ENCODE peak calls at places on chromosome 20, in nine cellular contexts. D is sigmoid colon; U is body of pancreas; I is CD8-positive, alpha-beta T cell; E is pancreas; M is adrenal gland; B is astrocyte; T is endothelial cell of umbilical vein; O is HCT116. Q is an unnamed sample. For H3K4me1 and H3K36me3, the result is how much of the 10 kb centered on the place peaks cover.

GRCh38 chr20:19964289-19965263 is 52.6 kb upstream of the NAA20 start:
- DNase-seq in M (peak), B (peak), D (peak), O (no peak), I (no peak), E (peak), U (peak), T (peak), Q (peak)

GRCh38 chr20:44642203-44643153 is 9.0 kb downstream of the ADA start:
- DNase-seq in U (peak), D (peak), E (peak), M (peak), T (peak), B (peak), O (no peak), I (peak), Q (peak)

GRCh38 chr20:4601630-4602296 is 119.9 kb upstream of the PRND start:
- DNase-seq in O (peak), E (peak), U (peak), D (peak), T (peak), I (no peak), M (no peak), B (peak), Q (no peak)

GRCh38 chr20:60054716-60055371 is 96.6 kb downstream of the CDH26 start:
- DNase-seq in U (no peak), T (no peak), E (no peak), D (peak), O (no peak), B (no peak), I (no peak), M (no peak), Q (no peak)

GRCh38 chr20:40941023-40941655 is 87.5 kb upstream of the TOP1 start:
- DNase-seq in U (no peak), B (no peak), O (no peak), T (no peak), D (no peak), E (no peak), M (no peak), I (no peak), Q (no peak)

GRCh38 chr20:58721951-58722371 is 29.4 kb downstream of the NPEPL1 start:
- DNase-seq in B (no peak), I (no peak), D (peak), M (peak), E (no peak), T (no peak), U (peak), O (no peak), Q (peak)

GRCh38 chr20:667351-668034 is 8.1 kb downstream of the SCRT2 start:
- DNase-seq in B (no peak), U (peak), T (peak), D (no peak), E (no peak), O (no peak), M (peak), I (peak), Q (no peak)

GRCh38 chr20:58447733-58448391 is 58.8 kb downstream of the VAPB start:
- DNase-seq in M (peak), O (peak), I (peak), B (peak), D (no peak), U (peak), E (peak), T (peak), Q (peak)

GRCh38 chr20:49415664-49416044 is 66.8 kb downstream of the KCNB1 start:
- DNase-seq in T (no peak), I (no peak), U (no peak), B (no peak), M (no peak), O (no peak), D (no peak), E (no peak), Q (no peak)

GRCh38 chr20:7980332-7981046 is 39.1 kb downstream of the TMX4 start:
- DNase-seq in O (peak), B (peak), I (no peak), D (no peak), M (no peak), E (no peak), U (no peak), T (peak), Q (peak)

GRCh38 chr20:11451793-11452291 is 465.9 kb upstream of the BTBD3 start:
- DNase-seq in M (no peak), O (peak), I (no peak), T (no peak), B (peak), E (no peak), U (no peak), D (peak), Q (no peak)

GRCh38 chr20:4998160-4998651 is 3.1 kb downstream of the SLC23A2 start:
- DNase-seq in U (no peak), B (no peak), T (no peak), M (no peak), I (no peak), E (no peak), D (no peak), O (no peak), Q (peak)

GRCh38 chr20:44911264-44911921 is 1.5 kb downstream of the PABPC1L start:
- DNase-seq in I (peak), E (peak), B (no peak), D (no peak), T (peak), M (peak), U (peak), O (peak), Q (peak)

GRCh38 chr20:50392138-50392866 is 117.9 kb upstream of the PTPN1 start:
- DNase-seq in I (no peak), B (no peak), T (no peak), D (no peak), E (no peak), M (no peak), U (no peak), O (no peak), Q (no peak)

GRCh38 chr20:11766961-11767360 is 150.7 kb upstream of the BTBD3 start:
- DNase-seq in E (no peak), T (no peak), I (no peak), U (no peak), M (no peak), D (no peak), B (peak), O (no peak), Q (no peak)

GRCh38 chr20:33963756-33964155 is 30.0 kb upstream of the RALY start:
- DNase-seq in U (no peak), E (no peak), O (no peak), I (no peak), M (no peak), B (no peak), T (no peak), D (no peak), Q (no peak)

GRCh38 chr20:59458645-59459044 is 145.7 kb upstream of the PHACTR3 start:
- DNase-seq in E (no peak), O (no peak), T (no peak), M (no peak), U (no peak), B (no peak), D (no peak), I (no peak), Q (no peak)

GRCh38 chr20:5833309-5833941 is 83.2 kb downstream of the SHLD1 start:
- DNase-seq in D (no peak), M (no peak), U (no peak), B (no peak), I (no peak), T (no peak), O (no peak), E (no peak), Q (no peak)

GRCh38 chr20:43914286-43914685 is 366 bp upstream of the TOX2 start:
- DNase-seq in B (no peak), O (no peak), T (no peak), M (no peak), I (no peak), U (no peak), D (no peak), E (no peak), Q (no peak)

GRCh38 chr20:61535956-61536355 is 283.9 kb downstream of the CDH4 start:
- DNase-seq in D (no peak), B (no peak), E (no peak), O (no peak), U (no peak), I (no peak), T (no peak), M (no peak), Q (no peak)

GRCh38 chr20:58714923-58715708 is 22.5 kb downstream of the NPEPL1 start:
- DNase-seq in U (peak), O (no peak), D (peak), I (no peak), B (no peak), M (peak), E (no peak), T (no peak), Q (no peak)

GRCh38 chr20:723756-724155 is 44.5 kb downstream of the SLC52A3 start:
- DNase-seq in U (peak), T (no peak), O (no peak), E (no peak), D (no peak), M (no peak), I (no peak), B (no peak), Q (peak)

GRCh38 chr20:48897298-48898044 is 24.0 kb upstream of the ARFGEF2 start:
- DNase-seq in U (no peak), E (no peak), O (peak), M (no peak), I (no peak), T (peak), B (peak), D (no peak), Q (no peak)

GRCh38 chr20:46268131-46268611 is 40.1 kb downstream of the CDH22 start:
- DNase-seq in B (no peak), M (no peak), D (no peak), O (no peak), E (no peak), I (no peak), T (no peak), U (no peak), Q (no peak)

GRCh38 chr20:13819885-13820645 is 35.2 kb downstream of the NDUFAF5 start:
- DNase-seq in D (peak), O (peak), M (peak), U (peak), B (peak), T (peak), E (peak), I (no peak), Q (no peak)

GRCh38 chr20:56217820-56218219 is 30.7 kb upstream of the MC3R start:
- DNase-seq in I (no peak), U (no peak), D (no peak), B (no peak), T (no peak), O (no peak), M (no peak), E (no peak), Q (no peak)

GRCh38 chr20:6976096-6976495 is 208.6 kb downstream of the BMP2 start:
- DNase-seq in D (no peak), I (no peak), T (no peak), U (no peak), M (no peak), O (no peak), B (peak), E (no peak), Q (no peak)

GRCh38 chr20:63940472-63941266 is 15.5 kb downstream of the UCKL1 start:
- DNase-seq in E (no peak), B (no peak), D (peak), U (no peak), M (no peak), I (no peak), T (no peak), O (no peak), Q (no peak)

GRCh38 chr20:56422131-56422823 is 10.2 kb downstream of the CASS4 start:
- DNase-seq in I (no peak), B (peak), D (no peak), E (no peak), U (no peak), O (peak), M (peak), T (peak), Q (no peak)

GRCh38 chr20:36856691-36857635 is 19.0 kb upstream of the TLDC2 start:
- DNase-seq in I (peak), T (peak), U (no peak), O (no peak), M (no peak), B (no peak), E (no peak), D (no peak), Q (no peak)

GRCh38 chr20:4370856-4371255 is 350.9 kb upstream of the PRND start:
- DNase-seq in D (no peak), U (no peak), O (no peak), I (no peak), B (no peak), E (no peak), M (no peak), T (no peak), Q (no peak)

DNA sequence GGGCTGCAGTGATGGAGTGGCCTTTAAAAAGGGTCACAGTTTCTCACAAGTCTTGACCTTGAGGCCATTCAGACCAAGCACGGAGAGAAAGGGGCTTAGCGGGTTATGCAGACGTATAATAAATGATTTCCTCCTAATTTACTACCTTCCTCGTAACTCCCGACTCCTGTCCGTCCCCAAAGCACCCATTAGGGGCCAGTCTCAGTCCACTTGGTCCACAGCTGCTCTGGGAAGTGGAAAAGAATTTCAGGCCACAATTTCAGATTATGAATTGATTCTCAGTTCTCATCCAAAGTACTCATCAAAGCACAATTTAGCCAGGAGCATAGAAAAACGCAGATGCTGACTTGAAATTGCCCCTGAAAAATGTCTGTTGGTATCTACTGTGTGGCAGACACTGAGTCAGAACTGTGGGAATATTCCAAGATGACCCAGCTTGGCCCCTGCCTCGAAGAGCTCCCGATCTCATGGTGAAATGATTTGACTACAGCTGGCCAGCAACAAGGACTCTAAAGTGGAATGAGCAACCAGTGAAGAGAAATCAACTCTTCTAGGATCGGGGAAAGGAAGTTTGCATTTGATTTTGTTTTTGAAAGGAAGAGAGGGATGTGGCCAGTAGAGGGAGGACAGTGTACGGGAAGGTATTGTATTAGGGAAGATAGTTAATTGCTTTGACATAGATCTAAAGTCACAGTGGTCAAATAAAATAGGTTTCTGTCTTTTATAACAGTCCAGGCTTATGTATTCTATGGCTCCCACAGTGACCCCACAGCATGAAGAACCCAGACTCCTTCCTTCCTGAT is 15.2 kb upstream of the STK35 start:
- DNase-seq in U (no peak), O (no peak), E (no peak), T (no peak), B (no peak), I (no peak), M (no peak), D (no peak), Q (no peak)
- TF ChIP-seq CTCF in U (no peak), O (no peak), E (no peak), T (no peak), B (no peak), I (no peak), M (peak), D (peak), Q (no peak)

DNA sequence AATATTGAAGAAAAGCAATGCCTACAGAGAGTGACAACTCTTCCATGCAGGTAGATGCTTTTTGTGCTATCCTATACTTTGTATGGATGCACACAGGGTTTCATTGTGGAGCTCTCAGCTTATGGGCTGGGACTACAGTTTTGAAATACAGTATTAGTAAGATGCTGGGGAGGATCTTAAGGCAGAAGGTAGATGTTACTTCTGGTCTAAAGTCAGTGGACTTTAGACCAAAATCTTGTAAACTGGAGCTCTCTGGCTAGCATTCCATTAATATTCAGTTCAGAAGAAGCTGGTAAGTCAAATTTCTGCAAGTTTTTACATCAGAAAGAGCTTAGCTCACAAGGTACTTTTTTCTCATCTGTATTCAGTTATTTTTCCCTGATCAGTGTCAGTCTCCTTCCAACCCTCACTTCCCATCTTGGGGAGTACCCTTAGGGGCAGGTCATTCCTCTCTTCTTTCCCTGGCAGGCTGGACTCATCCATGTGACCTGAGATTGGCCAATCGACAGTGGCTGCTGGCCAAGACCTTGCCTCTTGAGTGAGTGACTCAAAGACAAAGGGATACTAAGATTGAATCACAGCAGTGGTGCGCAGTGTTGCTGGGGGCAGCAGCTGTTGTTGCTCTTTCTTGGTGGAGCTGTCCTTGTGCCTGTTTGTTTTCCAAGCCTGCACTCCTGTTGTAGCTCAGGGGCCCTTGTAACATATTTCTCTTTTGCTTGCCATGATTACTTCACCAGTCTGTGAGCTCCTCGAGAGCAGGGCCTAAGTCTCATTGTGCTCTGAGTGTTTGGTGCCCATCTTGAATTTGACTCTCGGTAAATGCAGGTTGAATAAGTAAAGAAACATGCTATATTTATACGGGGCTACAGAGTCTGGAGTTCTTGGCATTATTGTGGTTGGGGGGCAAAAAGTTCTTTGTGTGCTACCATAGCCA is 2.8 kb upstream of the PHF20 start:
- DNase-seq in I (no peak), T (peak), M (peak), E (peak), D (peak), O (peak), B (peak), U (peak), Q (peak)
- H3K4me1 ChIP-seq in I (half or more), T (under half), M (under half), E (under half), D (under half), O (under half), B (under half), U (under half), Q (under half)

GRCh38 chr20:18188446-18188845 is 50.8 kb downstream of the KAT14 start:
- DNase-seq in T (no peak), D (no peak), M (no peak), I (no peak), B (peak), U (no peak), O (no peak), E (no peak), Q (no peak)

GRCh38 chr20:18190466-18191233 is 53.0 kb downstream of the KAT14 start:
- DNase-seq in D (no peak), I (no peak), O (no peak), T (no peak), B (no peak), E (no peak), U (no peak), M (no peak), Q (no peak)

GRCh38 chr20:18191336-18191735 is 53.7 kb downstream of the KAT14 start:
- DNase-seq in D (no peak), O (no peak), M (no peak), U (no peak), I (no peak), T (no peak), E (no peak), B (no peak), Q (peak)

GRCh38 chr20:18187020-18187419 is 49.4 kb downstream of the KAT14 start:
- DNase-seq in D (no peak), O (no peak), M (no peak), T (no peak), I (no peak), U (no peak), B (no peak), E (no peak), Q (no peak)
- H3K36me3 ChIP-seq in D (half or more), O (under half), M (under half), T (under half), I (under half), U (under half), B (under half), E (under half), Q (under half)

GRCh38 chr20:1777476-1777820 is 117.8 kb upstream of the SIRPA start:
- DNase-seq in O (no peak), T (no peak), E (no peak), D (no peak), I (no peak), B (no peak), M (no peak), U (no peak), Q (no peak)
- TF ChIP-seq CTCF in O (no peak), T (no peak), E (no peak), D (no peak), I (peak), B (no peak), M (no peak), U (no peak), Q (no peak)

Q was measured in Caco-2.